ENCODE peak calls at places on chromosomes 5 and 9, in eight cellular contexts. One of them, this sample, is unnamed.

GRCh38 chr9:80242022-80242421 is 670.3 kb downstream of the TLE4 start:
- DNase-seq in DMS153: no peak
- DNase-seq in fibroblast of the aortic adventitia: no peak
- DNase-seq in amygdala: no peak
- DNase-seq in adrenal gland: no peak
- DNase-seq in Caki2: no peak
- DNase-seq in ELR: no peak
- DNase-seq in NCI-H510A treated with DMSO at 0.1 percent for 48 hours: no peak
- DNase-seq in this sample: no peak

GRCh38 chr5:117135851-117136250 is 561.2 kb upstream of the SEMA6A start:
- DNase-seq in DMS153: no peak
- DNase-seq in fibroblast of the aortic adventitia: no peak
- DNase-seq in amygdala: no peak
- DNase-seq in adrenal gland: no peak
- DNase-seq in Caki2: no peak
- DNase-seq in ELR: no peak
- DNase-seq in NCI-H510A treated with DMSO at 0.1 percent for 48 hours: no peak
- DNase-seq in this sample: no peak

GRCh38 chr5:131825404-131826013 is 28.7 kb upstream of the FNIP1 start:
- DNase-seq in DMS153: no peak
- DNase-seq in fibroblast of the aortic adventitia: no peak
- DNase-seq in amygdala: no peak
- DNase-seq in adrenal gland: no peak
- DNase-seq in Caki2: no peak
- DNase-seq in ELR: no peak
- DNase-seq in NCI-H510A treated with DMSO at 0.1 percent for 48 hours: no peak
- DNase-seq in this sample: no peak

GRCh38 chr9:92947268-92948031 is at the start of gene FGD3:
- DNase-seq in DMS153: peak; percentile 58
- DNase-seq in fibroblast of the aortic adventitia: no peak
- DNase-seq in amygdala: no peak
- DNase-seq in adrenal gland: no peak
- DNase-seq in Caki2: no peak
- DNase-seq in ELR: peak; percentile 30
- DNase-seq in NCI-H510A treated with DMSO at 0.1 percent for 48 hours: peak; percentile 71
- DNase-seq in this sample: no peak

GRCh38 chr5:37578176-37578575 is 199.1 kb downstream of the WDR70 start:
- DNase-seq in DMS153: no peak
- DNase-seq in fibroblast of the aortic adventitia: no peak
- DNase-seq in amygdala: no peak
- DNase-seq in adrenal gland: no peak
- DNase-seq in Caki2: no peak
- DNase-seq in ELR: no peak
- DNase-seq in NCI-H510A treated with DMSO at 0.1 percent for 48 hours: no peak
- DNase-seq in this sample: no peak

GRCh38 chr9:19496321-19496720 is 87.5 kb downstream of the ACER2 start:
- DNase-seq in DMS153: no peak
- DNase-seq in fibroblast of the aortic adventitia: no peak
- DNase-seq in amygdala: no peak
- DNase-seq in adrenal gland: no peak
- DNase-seq in Caki2: no peak
- DNase-seq in ELR: no peak
- DNase-seq in NCI-H510A treated with DMSO at 0.1 percent for 48 hours: no peak
- DNase-seq in this sample: no peak

GRCh38 chr5:34684281-34684979 is 28.3 kb downstream of the RAI14 start:
- DNase-seq in DMS153: no peak
- DNase-seq in fibroblast of the aortic adventitia: no peak
- DNase-seq in amygdala: no peak
- DNase-seq in adrenal gland: no peak
- DNase-seq in Caki2: peak; percentile 94
- DNase-seq in ELR: peak; percentile 55
- DNase-seq in NCI-H510A treated with DMSO at 0.1 percent for 48 hours: no peak
- DNase-seq in this sample: no peak

GRCh38 chr5:1437452-1437851 is 7.8 kb downstream of the SLC6A3 start:
- DNase-seq in DMS153: peak; percentile 52
- DNase-seq in fibroblast of the aortic adventitia: peak; percentile 35
- DNase-seq in amygdala: no peak
- DNase-seq in adrenal gland: no peak
- DNase-seq in Caki2: peak; percentile 19
- DNase-seq in ELR: peak; percentile 59
- DNase-seq in NCI-H510A treated with DMSO at 0.1 percent for 48 hours: peak; percentile 35
- DNase-seq in this sample: no peak

GRCh38 chr5:98899456-98899855 is 29.4 kb downstream of the CHD1 start:
- DNase-seq in DMS153: no peak
- DNase-seq in fibroblast of the aortic adventitia: no peak
- DNase-seq in amygdala: no peak
- DNase-seq in adrenal gland: no peak
- DNase-seq in Caki2: no peak
- DNase-seq in ELR: no peak
- DNase-seq in NCI-H510A treated with DMSO at 0.1 percent for 48 hours: no peak
- DNase-seq in this sample: peak; percentile 8

GRCh38 chr5:56302027-56302426 is 68.9 kb upstream of the ANKRD55 start:
- DNase-seq in DMS153: no peak
- DNase-seq in fibroblast of the aortic adventitia: no peak
- DNase-seq in amygdala: no peak
- DNase-seq in adrenal gland: no peak
- DNase-seq in Caki2: no peak
- DNase-seq in ELR: peak; percentile 41
- DNase-seq in NCI-H510A treated with DMSO at 0.1 percent for 48 hours: no peak
- DNase-seq in this sample: no peak

GRCh38 chr5:13488254-13488931 is 456.1 kb downstream of the DNAH5 start:
- DNase-seq in DMS153: no peak
- DNase-seq in fibroblast of the aortic adventitia: no peak
- DNase-seq in amygdala: no peak
- DNase-seq in adrenal gland: no peak
- DNase-seq in Caki2: no peak
- DNase-seq in ELR: no peak
- DNase-seq in NCI-H510A treated with DMSO at 0.1 percent for 48 hours: no peak
- DNase-seq in this sample: no peak

GRCh38 chr5:13251623-13252367 is 692.7 kb downstream of the DNAH5 start:
- DNase-seq in DMS153: no peak
- DNase-seq in fibroblast of the aortic adventitia: peak; percentile 69
- DNase-seq in amygdala: no peak
- DNase-seq in adrenal gland: no peak
- DNase-seq in Caki2: no peak
- DNase-seq in ELR: peak; percentile 55
- DNase-seq in NCI-H510A treated with DMSO at 0.1 percent for 48 hours: no peak
- DNase-seq in this sample: no peak

GRCh38 chr5:111743993-111744392 is 13.0 kb downstream of the NREP start:
- DNase-seq in DMS153: no peak
- DNase-seq in fibroblast of the aortic adventitia: peak; percentile 53
- DNase-seq in amygdala: no peak
- DNase-seq in adrenal gland: no peak
- DNase-seq in Caki2: no peak
- DNase-seq in ELR: no peak
- DNase-seq in NCI-H510A treated with DMSO at 0.1 percent for 48 hours: no peak
- DNase-seq in this sample: no peak

This sample was measured in hippocampal formation.